ENCODE peak calls at places on chromosomes 11 and 22, in ten cellular contexts. F is skeletal muscle cell; P is AG20443; U is NCI-H345; D is endothelial cell; G is AG08396; Z is stimulated activated CD4-positive, alpha-beta T cell treated with anti-CD3 and anti-CD28 coated beads, Interleukin-15, amount 100 ng/mL, for 1 hour; X is hypothalamus; M is neural crest cell; A is stimulated activated CD8-positive, alpha-beta memory T cell treated with anti-CD3 and anti-CD28 coated beads, Interleukin-4, amount 100 ng/mL, for 48 hours. N is an unnamed sample.

GRCh38 chr11:10866893-10867331 is 9.1 kb upstream of the ZBED5 start:
- DNase-seq in F (peak), P (peak), U (no peak), D (no peak), G (no peak), Z (no peak), X (no peak), M (no peak), A (no peak), N (no peak)

GRCh38 chr11:113192121-113192925 is 122.1 kb upstream of the TTC12 start:
- DNase-seq in F (no peak), P (no peak), U (no peak), D (no peak), G (no peak), Z (no peak), X (no peak), M (no peak), A (no peak), N (no peak)

GRCh38 chr11:81792416-81792815 is 941.2 kb downstream of the FAM181B start:
- DNase-seq in F (no peak), P (no peak), U (no peak), D (no peak), G (no peak), Z (no peak), X (no peak), M (no peak), A (no peak), N (no peak)

GRCh38 chr11:87076874-87077429 is 39.2 kb downstream of the TMEM135 start:
- DNase-seq in F (no peak), P (no peak), U (no peak), D (no peak), G (no peak), Z (no peak), X (no peak), M (no peak), A (no peak), N (no peak)

GRCh38 chr22:45448431-45448830 is 34.9 kb downstream of the RIBC2 start:
- DNase-seq in F (no peak), P (peak), U (no peak), D (no peak), G (no peak), Z (no peak), X (no peak), M (no peak), A (no peak), N (no peak)

GRCh38 chr11:134312223-134312622 is 19.6 kb upstream of the GLB1L2 start:
- DNase-seq in F (no peak), P (no peak), U (no peak), D (no peak), G (no peak), Z (no peak), X (no peak), M (no peak), A (no peak), N (no peak)

GRCh38 chr11:73201249-73201648 is 16.8 kb upstream of the P2RY2 start:
- DNase-seq in F (peak), P (no peak), U (no peak), D (no peak), G (no peak), Z (no peak), X (no peak), M (no peak), A (no peak), N (no peak)

GRCh38 chr11:50077526-50077925 is 44.9 kb downstream of the OR4C45 start:
- DNase-seq in F (no peak), P (no peak), U (no peak), D (no peak), G (no peak), Z (no peak), X (no peak), M (no peak), A (no peak), N (no peak)

GRCh38 chr11:14892577-14892976 is 546 bp upstream of the CYP2R1 start:
- DNase-seq in F (no peak), P (no peak), U (no peak), D (no peak), G (no peak), Z (no peak), X (no peak), M (no peak), A (no peak), N (no peak)

GRCh38 chr22:39634530-39635399 is 64.2 kb downstream of the CACNA1I start:
- DNase-seq in F (peak), P (peak), U (no peak), D (no peak), G (peak), Z (no peak), X (no peak), M (no peak), A (peak), N (no peak)

GRCh38 chr22:20748820-20749428 is 25.0 kb upstream of the SERPIND1 start:
- DNase-seq in F (no peak), P (no peak), U (no peak), D (no peak), G (no peak), Z (no peak), X (no peak), M (no peak), A (no peak), N (no peak)

GRCh38 chr22:47146391-47146790 is 383.9 kb downstream of the TBC1D22A start:
- DNase-seq in F (no peak), P (no peak), U (no peak), D (no peak), G (no peak), Z (no peak), X (no peak), M (no peak), A (no peak), N (no peak)

GRCh38 chr11:6991227-6991626 is 28.9 kb downstream of the ZNF214 start:
- DNase-seq in F (no peak), P (no peak), U (no peak), D (no peak), G (no peak), Z (no peak), X (no peak), M (no peak), A (no peak), N (no peak)

GRCh38 chr11:125257751-125258150 is 93.2 kb downstream of the PKNOX2 start:
- DNase-seq in F (no peak), P (no peak), U (no peak), D (no peak), G (no peak), Z (no peak), X (no peak), M (no peak), A (no peak), N (no peak)

GRCh38 chr22:42649261-42650056 is at the start of gene CYB5R3:
- DNase-seq in F (peak), P (peak), U (peak), D (peak), G (peak), Z (peak), X (peak), M (peak), A (peak), N (peak)

GRCh38 chr11:109203176-109203575 is 218.8 kb upstream of the C11orf87 start:
- DNase-seq in F (no peak), P (no peak), U (no peak), D (no peak), G (no peak), Z (no peak), X (no peak), M (no peak), A (no peak), N (no peak)

GRCh38 chr11:12842933-12843636 is 166.0 kb upstream of the RASSF10 start:
- DNase-seq in F (no peak), P (no peak), U (peak), D (peak), G (no peak), Z (no peak), X (no peak), M (no peak), A (no peak), N (no peak)

GRCh38 chr11:94664336-94664735 is 97.2 kb downstream of the PIWIL4 start:
- DNase-seq in F (no peak), P (peak), U (no peak), D (no peak), G (no peak), Z (no peak), X (no peak), M (no peak), A (no peak), N (no peak)

GRCh38 chr11:57049749-57050148 is 61.0 kb downstream of the OR5AK2 start:
- DNase-seq in F (no peak), P (no peak), U (no peak), D (no peak), G (no peak), Z (no peak), X (no peak), M (no peak), A (no peak), N (no peak)

N was measured in frontal cortex.